ENCODE peak calls at places on chromosomes 3 and 15, in ten cellular contexts. D is sigmoid colon, H is GM23338, K is brain microvascular endothelial cell, N is psoas muscle, T is left ventricle myocardium inferior, P is IMR-90, X is ovary, E is A549, G is lung. J is an unnamed sample.

GRCh38 chr3:64220161-64220560 is 5.1 kb downstream of the PRICKLE2 start:
- DNase-seq in D (no peak), H (no peak), K (no peak), N (no peak), T (no peak), P (peak; percentile 63), X (no peak), E (no peak), G (no peak), J (no peak)

GRCh38 chr15:77335298-77335697 is 84.6 kb downstream of the PEAK1 start:
- DNase-seq in D (no peak), H (no peak), K (peak; percentile 66), N (no peak), T (peak; percentile 34), P (peak; percentile 19), X (no peak), E (no peak), G (no peak), J (no peak)

GRCh38 chr3:71201939-71202338 is 381.6 kb downstream of the FOXP1 start:
- DNase-seq in D (peak; percentile 89), H (peak; percentile 43), K (no peak), N (peak; percentile 57), T (peak; percentile 62), P (peak; percentile 78), X (peak; percentile 90), E (no peak), G (peak; percentile 58), J (peak; percentile 26)

GRCh38 chr3:133792171-133792763 is 13.3 kb upstream of the SRPRB start:
- DNase-seq in D (no peak), H (peak; percentile 70), K (no peak), N (no peak), T (no peak), P (peak; percentile 5), X (no peak), E (no peak), G (no peak), J (no peak)

GRCh38 chr3:5013021-5013906 is 34.0 kb downstream of the BHLHE40 start:
- DNase-seq in D (peak; percentile 52), H (no peak), K (peak; percentile 29), N (no peak), T (no peak), P (peak; percentile 47), X (no peak), E (peak; percentile 95), G (no peak), J (no peak)

GRCh38 chr3:64224826-64225606 is at the start of gene PRICKLE2:
- DNase-seq in D (peak; percentile 90), H (peak; percentile 86), K (peak; percentile 96), N (peak; percentile 77), T (peak; percentile 74), P (peak; percentile 96), X (peak; percentile 82), E (peak; percentile 69), G (no peak), J (peak; percentile 70)

GRCh38 chr15:42593143-42593542 is 17.7 kb downstream of the STARD9 start:
- DNase-seq in D (peak; percentile 87), H (no peak), K (no peak), N (peak; percentile 43), T (peak; percentile 41), P (peak; percentile 21), X (peak; percentile 61), E (no peak), G (no peak), J (no peak)

GRCh38 chr15:81023483-81024264 is 23.0 kb downstream of the TLNRD1 start:
- DNase-seq in D (peak; percentile 89), H (no peak), K (peak; percentile 45), N (peak; percentile 85), T (peak; percentile 79), P (peak; percentile 66), X (peak; percentile 31), E (no peak), G (peak; percentile 70), J (peak; percentile 24)

GRCh38 chr3:52062499-52062898 is 6.1 kb upstream of the DUSP7 start:
- DNase-seq in D (no peak), H (no peak), K (peak; percentile 77), N (peak; percentile 68), T (no peak), P (peak; percentile 90), X (no peak), E (peak; percentile 58), G (no peak), J (no peak)

GRCh38 chr3:71725279-71725991 is at the start of gene EIF4E3:
- DNase-seq in D (peak; percentile 70), H (peak; percentile 65), K (no peak), N (peak; percentile 47), T (peak; percentile 26), P (peak; percentile 4), X (peak; percentile 39), E (peak; percentile 54), G (no peak), J (peak; percentile 27)

GRCh38 chr3:13494463-13495350 is 14.6 kb downstream of the HDAC11 start:
- DNase-seq in D (no peak), H (peak; percentile 67), K (peak; percentile 15), N (no peak), T (peak; percentile 18), P (peak; percentile 21), X (no peak), E (peak; percentile 58), G (no peak), J (no peak)

GRCh38 chr15:62241135-62241770 is 76.2 kb upstream of the C2CD4B start:
- DNase-seq in D (no peak), H (peak; percentile 85), K (peak; percentile 3), N (no peak), T (no peak), P (no peak), X (no peak), E (peak; percentile 46), G (no peak), J (no peak)

GRCh38 chr3:127790009-127790533 is 32.2 kb downstream of the MGLL start:
- DNase-seq in D (peak; percentile 38), H (no peak), K (no peak), N (no peak), T (no peak), P (no peak), X (no peak), E (no peak), G (no peak), J (no peak)

GRCh38 chr15:40785158-40785557 is 15.4 kb downstream of the C15orf62 start:
- DNase-seq in D (no peak), H (peak; percentile 28), K (no peak), N (no peak), T (no peak), P (no peak), X (no peak), E (no peak), G (no peak), J (no peak)

GRCh38 chr3:14118400-14119165 is 6.1 kb downstream of the CHCHD4 start:
- DNase-seq in D (no peak), H (no peak), K (no peak), N (no peak), T (no peak), P (peak; percentile 62), X (peak; percentile 67), E (no peak), G (no peak), J (no peak)

DNA sequence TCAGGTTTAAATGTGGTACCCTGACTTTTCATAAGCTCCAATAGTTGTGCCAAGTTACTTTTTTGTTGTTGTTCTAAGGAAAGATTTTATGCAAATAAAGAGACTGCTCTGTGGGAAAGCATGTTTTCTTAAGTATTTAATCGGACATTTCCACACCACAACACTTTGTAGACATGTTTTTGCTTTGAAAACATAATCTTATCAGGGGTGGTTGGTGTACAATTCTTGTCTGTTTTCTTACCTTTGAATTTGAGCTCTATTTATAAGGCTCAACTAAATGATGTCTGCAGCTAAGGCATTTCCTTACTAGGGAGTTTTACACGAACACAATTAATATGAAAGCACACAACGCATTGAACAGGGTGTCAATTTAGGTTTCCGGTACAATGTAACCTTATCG is 81.5 kb upstream of the CDIN1 start:
- DNase-seq in D (no peak), H (no peak), K (no peak), N (no peak), T (no peak), P (no peak), X (no peak), E (no peak), G (no peak), J (no peak)
- H3K27ac ChIP-seq in D (no peak overlapping the region), H (no peak overlapping the region), K (no peak overlapping the region), N (no peak overlapping the region), T (no peak overlapping the region), P (no peak overlapping the region), X (no peak overlapping the region), E (peak overlapping the region; percentile 79), G (no peak overlapping the region), J (no peak overlapping the region)

GRCh38 chr3:9843715-9844438 is at the start of gene RPUSD3:
- DNase-seq in D (peak; percentile 99), H (peak; percentile 98), K (peak; percentile 93), N (peak; percentile 98), T (peak; percentile 99), P (peak; percentile 93), X (peak; percentile 99), E (peak; percentile 99), G (peak; percentile 99), J (peak; percentile 99)
- TF ChIP-seq CTCF in D (no peak), H (no peak), K (no peak), N (no peak), T (no peak), P (no peak), X (no peak), E (no peak), G (no peak), J (no peak)

GRCh38 chr15:57528940-57529565 is 62.7 kb upstream of the MYZAP start:
- DNase-seq in D (no peak), H (no peak), K (no peak), N (no peak), T (no peak), P (no peak), X (no peak), E (no peak), G (no peak), J (no peak)

GRCh38 chr15:57525581-57525980 is 66.1 kb upstream of the MYZAP start:
- DNase-seq in D (no peak), H (no peak), K (no peak), N (no peak), T (no peak), P (no peak), X (no peak), E (no peak), G (no peak), J (no peak)

GRCh38 chr15:57526615-57527014 is 65.1 kb upstream of the MYZAP start:
- DNase-seq in D (no peak), H (no peak), K (no peak), N (no peak), T (no peak), P (no peak), X (no peak), E (no peak), G (no peak), J (no peak)

GRCh38 chr15:57527382-57528091 is 64.2 kb upstream of the MYZAP start:
- DNase-seq in D (peak; percentile 71), H (peak; percentile 89), K (peak; percentile 79), N (no peak), T (no peak), P (peak; percentile 88), X (peak; percentile 61), E (peak; percentile 64), G (no peak), J (peak; percentile 66)

GRCh38 chr15:57526076-57526475 is 65.6 kb upstream of the MYZAP start:
- DNase-seq in D (no peak), H (no peak), K (no peak), N (no peak), T (no peak), P (peak; percentile 13), X (no peak), E (no peak), G (no peak), J (no peak)
- H3K27ac ChIP-seq in D (no peak overlapping the region), H (peak overlapping the region; percentile 53), K (no peak overlapping the region), N (no peak overlapping the region), T (no peak overlapping the region), P (no peak overlapping the region), X (no peak overlapping the region), E (no peak overlapping the region), G (no peak overlapping the region), J (no peak overlapping the region)

GRCh38 chr3:115085197-115085865 is 61.8 kb downstream of the ZBTB20 start:
- DNase-seq in D (no peak), H (peak; percentile 57), K (no peak), N (no peak), T (no peak), P (no peak), X (no peak), E (no peak), G (no peak), J (no peak)
- TF ChIP-seq CTCF in D (no peak), H (peak; percentile 54), K (peak; percentile 55), N (peak; percentile 5), T (peak; percentile 41), P (peak; percentile 10), X (no peak), E (no peak), G (no peak), J (no peak)

J was measured in Peyer's patch.